ENCODE peak calls at places on chromosomes 11 and 22, in seven cellular contexts. E is cardiac fibroblast; P is iris pigment epithelial cell; K is stimulated activated CD4-positive, alpha-beta T cell treated with anti-CD3 and anti-CD28 coated beads, Interleukin-12 subunit alpha, Interleukin-12 subunit beta, amount 100 ng/mL, for 4 hours; U is choroid plexus epithelial cell; X is LoVo; H is activated CD8-positive, alpha-beta memory T cell treated with anti-CD3 and anti-CD28 coated beads for 1 hour. L is an unnamed sample.

GRCh38 chr11:74820763-74821162 is 72.1 kb downstream of the RNF169 start:
- DNase-seq in E (peak; percentile 94), P (peak; percentile 97), K (no peak), U (peak; percentile 97), X (no peak), H (no peak), L (peak; percentile 87)

GRCh38 chr22:46803031-46803880 is 40.8 kb downstream of the TBC1D22A start:
- DNase-seq in E (peak; percentile 32), P (peak; percentile 17), K (peak; percentile 71), U (peak; percentile 49), X (peak; percentile 61), H (peak; percentile 53), L (peak; percentile 20)

GRCh38 chr11:87198266-87198881 is 160.6 kb downstream of the TMEM135 start:
- DNase-seq in E (no peak), P (no peak), K (no peak), U (no peak), X (no peak), H (no peak), L (no peak)

GRCh38 chr11:69213315-69213714 is 57.6 kb downstream of the SMIM38 start:
- DNase-seq in E (no peak), P (no peak), K (peak; percentile 21), U (peak; percentile 10), X (no peak), H (no peak), L (no peak)

GRCh38 chr22:37640591-37641250 is 1.3 kb downstream of the SH3BP1 start:
- DNase-seq in E (no peak), P (no peak), K (no peak), U (no peak), X (no peak), H (no peak), L (no peak)

GRCh38 chr11:126214446-126215240 is 3.1 kb downstream of the FAM118B start:
- DNase-seq in E (no peak), P (no peak), K (no peak), U (no peak), X (peak; percentile 73), H (no peak), L (no peak)

GRCh38 chr22:42685941-42686666 is 34.6 kb downstream of the A4GALT start:
- DNase-seq in E (peak; percentile 50), P (no peak), K (no peak), U (no peak), X (peak; percentile 34), H (no peak), L (peak; percentile 59)

GRCh38 chr11:11841121-11841604 is 609 bp upstream of the USP47 start:
- DNase-seq in E (peak; percentile 47), P (peak; percentile 34), K (no peak), U (peak; percentile 58), X (no peak), H (no peak), L (no peak)

GRCh38 chr22:23548501-23549197 is 31.4 kb downstream of the IGLL1 start:
- DNase-seq in E (no peak), P (no peak), K (no peak), U (no peak), X (no peak), H (no peak), L (no peak)

L was measured in fibroblast of villous mesenchyme.